ENCODE peak calls at places on chromosomes 16 and 17, in eight cellular contexts. M is A549, G is testis, R is ovary, V is adrenal gland, K is breast epithelium, I is heart left ventricle, C is body of pancreas. X is an unnamed sample. For H3K9me3, the result is how much of the 10 kb centered on the place peaks cover.

GRCh38 chr16:8953064-8953463 is 10.6 kb downstream of the USP7 start:
- DNase-seq in C (no peak), G (no peak), V (no peak), M (no peak), K (no peak), R (no peak), I (no peak), X (no peak)

GRCh38 chr17:79659376-79659775 is 48.5 kb upstream of the RBFOX3 start:
- DNase-seq in G (no peak), R (no peak), M (no peak), I (no peak), C (no peak), K (no peak), V (no peak), X (no peak)

GRCh38 chr16:67928561-67929364 is 2.9 kb downstream of the CTRL start:
- DNase-seq in M (peak), V (peak), I (peak), G (peak), C (peak), R (peak), K (no peak), X (peak)

GRCh38 chr17:43994272-43995149 is 9.9 kb upstream of the NAGS start:
- DNase-seq in K (peak), I (peak), M (peak), G (peak), C (peak), V (peak), R (peak), X (peak)

GRCh38 chr16:67415872-67416793 is at the start of gene ZDHHC1:
- DNase-seq in C (peak), I (peak), M (peak), R (peak), G (peak), V (no peak), K (peak), X (peak)

GRCh38 chr16:86887416-86887815 is 309.1 kb downstream of the FOXL1 start:
- DNase-seq in I (no peak), M (no peak), K (no peak), G (no peak), R (no peak), C (no peak), V (no peak), X (no peak)

GRCh38 chr16:56870271-56870888 is 5.4 kb downstream of the SLC12A3 start:
- DNase-seq in K (no peak), G (no peak), M (no peak), R (no peak), I (no peak), V (no peak), C (no peak), X (no peak)

GRCh38 chr17:61307905-61308886 is 91.4 kb upstream of the TBX2 start:
- DNase-seq in I (no peak), G (no peak), C (no peak), K (no peak), V (peak), M (peak), R (no peak), X (peak)

GRCh38 chr17:47872651-47873161 is 21.7 kb upstream of the SP6 start:
- DNase-seq in K (peak), G (no peak), M (no peak), V (no peak), I (no peak), C (no peak), R (no peak), X (peak)

GRCh38 chr17:56793506-56793905 is 40.2 kb downstream of the C17orf67 start:
- DNase-seq in C (no peak), R (no peak), K (no peak), V (peak), I (no peak), G (peak), M (no peak), X (no peak)

GRCh38 chr17:80877829-80878303 is 113.8 kb upstream of the CHMP6 start:
- DNase-seq in M (no peak), I (no peak), C (no peak), K (no peak), G (no peak), R (no peak), V (no peak), X (no peak)

GRCh38 chr16:49095539-49095938 is 186.1 kb downstream of the CBLN1 start:
- DNase-seq in M (no peak), G (no peak), I (no peak), K (no peak), R (no peak), C (no peak), V (no peak), X (no peak)

DNA sequence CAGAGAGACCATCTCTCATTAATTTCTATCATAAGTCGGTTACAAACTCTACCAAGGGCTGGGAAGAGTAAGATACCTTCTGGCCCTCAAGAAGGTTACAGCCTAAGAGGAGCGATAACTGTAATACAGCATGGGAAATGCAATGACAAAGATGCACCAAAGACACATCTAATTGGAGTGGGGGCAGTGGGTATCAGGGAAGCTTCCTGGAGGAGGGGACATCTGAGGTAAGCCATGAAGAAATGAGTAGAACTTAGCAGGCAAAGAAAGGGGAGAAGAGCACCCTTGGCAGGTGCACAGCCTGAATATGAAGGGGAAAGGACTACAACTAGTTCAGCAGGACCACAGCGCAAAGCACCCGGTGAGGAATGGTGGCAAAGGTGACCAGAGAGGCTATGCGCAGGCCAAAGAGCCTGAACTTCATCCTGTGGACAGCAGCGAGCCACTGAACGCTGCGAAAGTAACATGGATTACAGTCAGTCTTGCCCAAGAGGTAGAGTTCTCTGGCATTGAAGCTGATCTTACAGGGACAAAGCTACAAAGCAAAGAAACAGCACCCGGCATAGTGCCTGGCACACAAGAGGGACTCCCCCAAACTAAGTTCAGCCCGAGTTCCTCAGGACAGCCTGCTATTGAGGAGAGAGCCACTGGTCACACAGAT is 2.8 kb downstream of the TBC1D10B start:
- DNase-seq in M (no peak), I (no peak), K (no peak), G (no peak), C (no peak), V (no peak), R (no peak), X (no peak)
- TF ChIP-seq POLR2A in M (no peak), I (no peak), K (no peak), G (no peak), C (no peak), V (no peak), R (no peak), X (no peak)

GRCh38 chr16:35792516-35793285 is 2333.3 kb downstream of the TP53TG3F start:
- DNase-seq in V (no peak), C (no peak), I (no peak), R (no peak), K (no peak), M (no peak), G (no peak), X (no peak)
- H3K9me3 ChIP-seq in V (under half), C (under half), I (under half), R (under half), K (under half), M (under half), G (under half), X (under half)

GRCh38 chr16:53372942-53373871 is 61.1 kb upstream of the RBL2 start:
- DNase-seq in R (no peak), I (peak), V (no peak), M (peak), K (peak), G (peak), C (peak), X (no peak)

GRCh38 chr16:53378138-53378537 is 56.1 kb upstream of the RBL2 start:
- DNase-seq in M (no peak), C (no peak), V (no peak), K (no peak), I (no peak), R (no peak), G (no peak), X (no peak)
- TF ChIP-seq POLR2A in M (no peak), C (no peak), V (no peak), K (no peak), I (no peak), R (no peak), G (no peak), X (no peak)

GRCh38 chr17:45908460-45908859 is 14.1 kb downstream of the MAPT start:
- DNase-seq in V (no peak), C (no peak), I (no peak), M (no peak), G (no peak), R (no peak), K (no peak), X (no peak)
- H3K9me3 ChIP-seq in V (under half), C (under half), I (under half), M (under half), G (under half), R (under half), K (under half), X (under half)

DNA sequence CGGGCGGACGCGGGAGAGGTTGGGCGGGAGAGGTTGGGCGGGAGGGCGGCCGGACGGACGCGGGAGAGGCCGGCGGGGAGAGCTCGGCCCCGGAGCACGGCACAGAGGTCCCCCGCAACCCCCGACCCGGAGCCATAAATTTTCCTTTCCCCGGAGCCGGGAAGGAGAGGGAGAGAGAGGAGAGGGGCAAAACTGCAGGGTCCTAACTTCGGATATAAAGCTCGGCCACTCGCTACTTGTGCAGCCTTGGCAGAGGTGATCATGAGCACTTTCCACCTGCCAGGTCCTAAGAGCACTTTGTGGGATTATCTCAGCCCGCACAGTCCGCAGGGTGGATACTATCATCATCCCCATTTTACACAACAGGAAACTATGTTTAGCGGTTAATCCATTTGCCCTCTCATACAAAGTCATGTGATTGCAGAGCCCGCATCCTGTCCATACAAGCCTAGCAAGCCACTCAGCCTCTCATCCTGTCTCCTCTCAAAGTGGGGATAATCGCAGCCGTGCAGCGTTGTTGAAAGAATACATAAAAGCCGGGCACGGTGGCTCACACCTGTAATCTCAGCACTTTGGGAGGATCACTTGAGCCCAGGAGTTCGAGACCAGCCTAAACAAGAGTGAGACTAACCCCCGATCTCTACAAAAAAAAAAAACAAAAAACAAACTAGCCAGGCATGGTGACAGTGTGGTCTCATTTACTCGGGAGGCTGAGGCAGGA is 780 bp upstream of the DCAKD start:
- DNase-seq in M (peak), V (peak), K (no peak), I (peak), R (peak), C (peak), G (peak), X (no peak)
- TF ChIP-seq POLR2A in M (peak), V (no peak), K (peak), I (peak), R (peak), C (peak), G (no peak), X (no peak)

X was measured in IMR-90.